ENCODE peak calls at places on chromosomes 13 and 19, in ten cellular contexts. One of them, this sample, is unnamed.

GRCh38 chr19:19774354-19775033 is 41.6 kb upstream of the ZNF14 start:
- DNase-seq in non-pigmented ciliary epithelial cell: no peak
- DNase-seq in SHP77: no peak
- DNase-seq in neuronal stem cell: no peak
- DNase-seq in stimulated activated CD4-positive, alpha-beta T cell treated with anti-CD3 and anti-CD28 coated beads, TNF-alpha, amount 100 ng/mL, for 48 hours: no peak
- DNase-seq in NB4: peak; percentile 30
- DNase-seq in neural crest cell: no peak
- DNase-seq in Right ventricle myocardium inferior: no peak
- DNase-seq in T-cell: no peak
- DNase-seq in MCF 10A: no peak
- DNase-seq in this sample: no peak

GRCh38 chr13:112059457-112060317 is 7.3 kb upstream of the SOX1 start:
- DNase-seq in T-cell: no peak
- DNase-seq in neuronal stem cell: no peak
- DNase-seq in non-pigmented ciliary epithelial cell: no peak
- DNase-seq in neural crest cell: no peak
- DNase-seq in MCF 10A: no peak
- DNase-seq in stimulated activated CD4-positive, alpha-beta T cell treated with anti-CD3 and anti-CD28 coated beads, TNF-alpha, amount 100 ng/mL, for 48 hours: no peak
- DNase-seq in NB4: no peak
- DNase-seq in SHP77: no peak
- DNase-seq in Right ventricle myocardium inferior: no peak
- DNase-seq in this sample: no peak

GRCh38 chr19:8512115-8512967 is 1.6 kb downstream of the ZNF414 start:
- DNase-seq in neuronal stem cell: no peak
- DNase-seq in SHP77: peak; percentile 47
- DNase-seq in Right ventricle myocardium inferior: no peak
- DNase-seq in MCF 10A: peak; percentile 42
- DNase-seq in stimulated activated CD4-positive, alpha-beta T cell treated with anti-CD3 and anti-CD28 coated beads, TNF-alpha, amount 100 ng/mL, for 48 hours: no peak
- DNase-seq in NB4: peak; percentile 81
- DNase-seq in non-pigmented ciliary epithelial cell: no peak
- DNase-seq in neural crest cell: no peak
- DNase-seq in T-cell: no peak
- DNase-seq in this sample: no peak

GRCh38 chr19:12841094-12841493 is 2.8 kb downstream of the MAST1 start:
- DNase-seq in stimulated activated CD4-positive, alpha-beta T cell treated with anti-CD3 and anti-CD28 coated beads, TNF-alpha, amount 100 ng/mL, for 48 hours: no peak
- DNase-seq in neuronal stem cell: peak; percentile 96
- DNase-seq in neural crest cell: peak; percentile 77
- DNase-seq in non-pigmented ciliary epithelial cell: no peak
- DNase-seq in Right ventricle myocardium inferior: no peak
- DNase-seq in NB4: no peak
- DNase-seq in SHP77: no peak
- DNase-seq in T-cell: no peak
- DNase-seq in MCF 10A: no peak
- DNase-seq in this sample: no peak

GRCh38 chr19:44807652-44808462 is 1.0 kb upstream of the BCAM start:
- DNase-seq in MCF 10A: peak; percentile 48
- DNase-seq in stimulated activated CD4-positive, alpha-beta T cell treated with anti-CD3 and anti-CD28 coated beads, TNF-alpha, amount 100 ng/mL, for 48 hours: no peak
- DNase-seq in non-pigmented ciliary epithelial cell: no peak
- DNase-seq in Right ventricle myocardium inferior: no peak
- DNase-seq in neural crest cell: peak; percentile 63
- DNase-seq in neuronal stem cell: peak; percentile 64
- DNase-seq in SHP77: peak; percentile 56
- DNase-seq in NB4: peak; percentile 30
- DNase-seq in T-cell: no peak
- DNase-seq in this sample: peak; percentile 60

GRCh38 chr13:53783466-53783865 is 754.9 kb downstream of the OLFM4 start:
- DNase-seq in SHP77: peak; percentile 73
- DNase-seq in neural crest cell: no peak
- DNase-seq in Right ventricle myocardium inferior: no peak
- DNase-seq in NB4: no peak
- DNase-seq in T-cell: no peak
- DNase-seq in stimulated activated CD4-positive, alpha-beta T cell treated with anti-CD3 and anti-CD28 coated beads, TNF-alpha, amount 100 ng/mL, for 48 hours: no peak
- DNase-seq in non-pigmented ciliary epithelial cell: no peak
- DNase-seq in MCF 10A: no peak
- DNase-seq in neuronal stem cell: no peak
- DNase-seq in this sample: peak; percentile 23

GRCh38 chr13:43831088-43831487 is 44.3 kb upstream of the ENOX1 start:
- DNase-seq in SHP77: no peak
- DNase-seq in stimulated activated CD4-positive, alpha-beta T cell treated with anti-CD3 and anti-CD28 coated beads, TNF-alpha, amount 100 ng/mL, for 48 hours: no peak
- DNase-seq in non-pigmented ciliary epithelial cell: no peak
- DNase-seq in neural crest cell: no peak
- DNase-seq in MCF 10A: peak; percentile 36
- DNase-seq in NB4: no peak
- DNase-seq in T-cell: no peak
- DNase-seq in Right ventricle myocardium inferior: no peak
- DNase-seq in neuronal stem cell: no peak
- DNase-seq in this sample: no peak

GRCh38 chr13:23615677-23616076 is 45.5 kb downstream of the TNFRSF19 start:
- DNase-seq in stimulated activated CD4-positive, alpha-beta T cell treated with anti-CD3 and anti-CD28 coated beads, TNF-alpha, amount 100 ng/mL, for 48 hours: no peak
- DNase-seq in SHP77: no peak
- DNase-seq in neuronal stem cell: peak; percentile 71
- DNase-seq in MCF 10A: no peak
- DNase-seq in non-pigmented ciliary epithelial cell: peak; percentile 72
- DNase-seq in neural crest cell: no peak
- DNase-seq in T-cell: no peak
- DNase-seq in NB4: no peak
- DNase-seq in Right ventricle myocardium inferior: no peak
- DNase-seq in this sample: no peak

GRCh38 chr13:22049384-22049783 is 378.5 kb downstream of the FGF9 start:
- DNase-seq in T-cell: no peak
- DNase-seq in MCF 10A: no peak
- DNase-seq in non-pigmented ciliary epithelial cell: peak; percentile 6
- DNase-seq in neuronal stem cell: no peak
- DNase-seq in stimulated activated CD4-positive, alpha-beta T cell treated with anti-CD3 and anti-CD28 coated beads, TNF-alpha, amount 100 ng/mL, for 48 hours: no peak
- DNase-seq in neural crest cell: no peak
- DNase-seq in Right ventricle myocardium inferior: no peak
- DNase-seq in NB4: no peak
- DNase-seq in SHP77: no peak
- DNase-seq in this sample: no peak

GRCh38 chr13:34883381-34883780 is 58.7 kb upstream of the NBEA start:
- DNase-seq in SHP77: no peak
- DNase-seq in non-pigmented ciliary epithelial cell: no peak
- DNase-seq in stimulated activated CD4-positive, alpha-beta T cell treated with anti-CD3 and anti-CD28 coated beads, TNF-alpha, amount 100 ng/mL, for 48 hours: no peak
- DNase-seq in MCF 10A: no peak
- DNase-seq in neural crest cell: no peak
- DNase-seq in neuronal stem cell: no peak
- DNase-seq in T-cell: no peak
- DNase-seq in NB4: no peak
- DNase-seq in Right ventricle myocardium inferior: no peak
- DNase-seq in this sample: no peak

GRCh38 chr19:21698215-21698614 is 69.2 kb downstream of the ZNF100 start:
- DNase-seq in MCF 10A: peak; percentile 11
- DNase-seq in stimulated activated CD4-positive, alpha-beta T cell treated with anti-CD3 and anti-CD28 coated beads, TNF-alpha, amount 100 ng/mL, for 48 hours: no peak
- DNase-seq in SHP77: no peak
- DNase-seq in non-pigmented ciliary epithelial cell: peak; percentile 1
- DNase-seq in Right ventricle myocardium inferior: no peak
- DNase-seq in NB4: peak; percentile 47
- DNase-seq in neural crest cell: no peak
- DNase-seq in T-cell: no peak
- DNase-seq in neuronal stem cell: peak; percentile 14
- DNase-seq in this sample: no peak

GRCh38 chr19:44280916-44281315 is 21.2 kb downstream of the ZNF233 start:
- DNase-seq in non-pigmented ciliary epithelial cell: no peak
- DNase-seq in NB4: no peak
- DNase-seq in neural crest cell: no peak
- DNase-seq in Right ventricle myocardium inferior: no peak
- DNase-seq in MCF 10A: no peak
- DNase-seq in T-cell: no peak
- DNase-seq in SHP77: no peak
- DNase-seq in stimulated activated CD4-positive, alpha-beta T cell treated with anti-CD3 and anti-CD28 coated beads, TNF-alpha, amount 100 ng/mL, for 48 hours: no peak
- DNase-seq in neuronal stem cell: no peak
- DNase-seq in this sample: no peak

GRCh38 chr19:36136975-36137686 is 2.7 kb upstream of the CAPNS1 start:
- DNase-seq in stimulated activated CD4-positive, alpha-beta T cell treated with anti-CD3 and anti-CD28 coated beads, TNF-alpha, amount 100 ng/mL, for 48 hours: no peak
- DNase-seq in neural crest cell: no peak
- DNase-seq in neuronal stem cell: no peak
- DNase-seq in T-cell: no peak
- DNase-seq in non-pigmented ciliary epithelial cell: no peak
- DNase-seq in Right ventricle myocardium inferior: no peak
- DNase-seq in MCF 10A: peak; percentile 98
- DNase-seq in SHP77: peak; percentile 35
- DNase-seq in NB4: no peak
- DNase-seq in this sample: no peak

GRCh38 chr13:57224414-57224813 is 57.4 kb downstream of the PRR20E start:
- DNase-seq in stimulated activated CD4-positive, alpha-beta T cell treated with anti-CD3 and anti-CD28 coated beads, TNF-alpha, amount 100 ng/mL, for 48 hours: no peak
- DNase-seq in Right ventricle myocardium inferior: no peak
- DNase-seq in neuronal stem cell: no peak
- DNase-seq in T-cell: no peak
- DNase-seq in neural crest cell: no peak
- DNase-seq in NB4: no peak
- DNase-seq in MCF 10A: no peak
- DNase-seq in SHP77: no peak
- DNase-seq in non-pigmented ciliary epithelial cell: no peak
- DNase-seq in this sample: no peak

GRCh38 chr19:42244452-42245220 is 2.2 kb upstream of the GSK3A start:
- DNase-seq in stimulated activated CD4-positive, alpha-beta T cell treated with anti-CD3 and anti-CD28 coated beads, TNF-alpha, amount 100 ng/mL, for 48 hours: peak; percentile 84
- DNase-seq in non-pigmented ciliary epithelial cell: peak; percentile 75
- DNase-seq in neuronal stem cell: peak; percentile 92
- DNase-seq in SHP77: peak; percentile 95
- DNase-seq in T-cell: peak; percentile 89
- DNase-seq in MCF 10A: peak; percentile 97
- DNase-seq in NB4: peak; percentile 93
- DNase-seq in Right ventricle myocardium inferior: peak; percentile 98
- DNase-seq in neural crest cell: peak; percentile 86
- DNase-seq in this sample: peak; percentile 83

This sample was measured in NCI-H510A.